ENCODE peak calls at places on chromosomes 5 and 9, in eight cellular contexts. G is fibroblast of pulmonary artery; T is ovary; Q is HTR-8/SVneo; B is WTC11; H is CD8-positive, alpha-beta memory T cell; U is Right ventricle myocardium superior; R is PC-9. C is an unnamed sample.

GRCh38 chr5:112917453-112918005 is 4.5 kb downstream of the REEP5 start:
- DNase-seq in G (peak; percentile 7), H (no peak), T (no peak), R (no peak), Q (no peak), B (peak; percentile 66), U (no peak), C (no peak)

GRCh38 chr5:2697041-2697440 is 54.4 kb downstream of the IRX2 start:
- DNase-seq in R (no peak), B (no peak), Q (no peak), T (no peak), G (no peak), H (no peak), U (no peak), C (no peak)

GRCh38 chr9:27801511-27801910 is 228.2 kb upstream of the C9orf72 start:
- DNase-seq in T (no peak), H (no peak), Q (no peak), G (no peak), B (no peak), U (no peak), R (no peak), C (no peak)

GRCh38 chr9:120161801-120162200 is 418.2 kb downstream of the CDK5RAP2 start:
- DNase-seq in U (no peak), B (no peak), H (no peak), Q (no peak), T (no peak), R (no peak), G (no peak), C (no peak)

GRCh38 chr5:1672396-1672795 is 127.2 kb downstream of the MRPL36 start:
- DNase-seq in H (no peak), G (no peak), B (peak; percentile 36), R (no peak), T (no peak), Q (no peak), U (no peak), C (no peak)

GRCh38 chr5:107874810-107875209 is 204.1 kb upstream of the EFNA5 start:
- DNase-seq in G (no peak), B (no peak), T (no peak), U (no peak), H (no peak), R (no peak), Q (no peak), C (no peak)

GRCh38 chr5:26894719-26895263 is 143.6 kb downstream of the CDH9 start:
- DNase-seq in G (peak; percentile 14), U (no peak), Q (peak; percentile 41), T (no peak), R (no peak), H (no peak), B (no peak), C (no peak)

GRCh38 chr9:93300585-93301081 is 116.7 kb downstream of the WNK2 start:
- DNase-seq in G (no peak), H (no peak), R (no peak), B (peak; percentile 8), Q (no peak), U (peak; percentile 37), T (no peak), C (no peak)

GRCh38 chr5:149641000-149641576 is 59.8 kb downstream of the ARHGEF37 start:
- DNase-seq in Q (no peak), R (no peak), U (no peak), G (peak; percentile 55), H (no peak), B (no peak), T (peak; percentile 78), C (no peak)

GRCh38 chr9:102867488-102867887 is 127.6 kb upstream of the CYLC2 start:
- DNase-seq in U (peak; percentile 25), Q (peak; percentile 12), H (no peak), R (no peak), B (no peak), T (no peak), G (peak; percentile 21), C (no peak)

GRCh38 chr5:9726931-9727330 is 96.8 kb upstream of the TAS2R1 start:
- DNase-seq in Q (no peak), H (no peak), R (no peak), U (no peak), B (no peak), T (no peak), G (no peak), C (no peak)

GRCh38 chr5:95959964-95960801 is 1.5 kb downstream of the ELL2 start:
- DNase-seq in R (peak; percentile 22), G (peak; percentile 65), U (no peak), B (no peak), T (no peak), H (no peak), Q (no peak), C (no peak)

GRCh38 chr9:73216016-73216415 is 64.4 kb downstream of the ANXA1 start:
- DNase-seq in Q (no peak), H (no peak), G (no peak), T (no peak), R (no peak), U (no peak), B (no peak), C (no peak)

GRCh38 chr9:3455088-3455487 is 70.7 kb downstream of the RFX3 start:
- DNase-seq in U (no peak), T (no peak), R (no peak), B (no peak), H (no peak), Q (no peak), G (no peak), C (no peak)

GRCh38 chr5:171419663-171420428 is 399 bp downstream of the FGF18 start:
- DNase-seq in B (peak; percentile 52), U (peak; percentile 56), Q (peak; percentile 34), T (no peak), H (no peak), G (peak; percentile 17), R (peak; percentile 65), C (peak; percentile 33)

GRCh38 chr9:12738296-12738695 is 36.5 kb upstream of the LURAP1L start:
- DNase-seq in G (no peak), R (no peak), H (no peak), U (no peak), B (no peak), T (no peak), Q (no peak), C (no peak)

GRCh38 chr9:26656003-26656940 is 236.3 kb downstream of the CAAP1 start:
- DNase-seq in Q (peak; percentile 23), B (peak; percentile 56), R (peak; percentile 1), U (no peak), T (no peak), H (no peak), G (peak; percentile 5), C (no peak)

GRCh38 chr5:126364206-126364902 is 58.9 kb upstream of the GRAMD2B start:
- DNase-seq in R (no peak), Q (no peak), G (no peak), H (no peak), B (no peak), T (no peak), U (no peak), C (no peak)

GRCh38 chr5:136086776-136087566 is 45.7 kb upstream of the SMAD5 start:
- DNase-seq in U (no peak), G (no peak), Q (no peak), R (no peak), B (no peak), H (no peak), T (no peak), C (no peak)

GRCh38 chr9:80369641-80370040 is 797.9 kb downstream of the TLE4 start:
- DNase-seq in H (no peak), T (no peak), G (peak; percentile 0), Q (no peak), B (no peak), U (no peak), R (no peak), C (no peak)

GRCh38 chr9:33921967-33922895 is 105.3 kb downstream of the UBE2R2 start:
- DNase-seq in H (no peak), B (peak; percentile 70), T (no peak), U (no peak), R (no peak), G (peak; percentile 33), Q (peak; percentile 13), C (no peak)

GRCh38 chr5:157115012-157115411 is 6.2 kb upstream of the HAVCR2 start:
- DNase-seq in H (no peak), U (no peak), Q (no peak), T (no peak), R (no peak), B (no peak), G (no peak), C (no peak)

GRCh38 chr5:102654559-102655354 is 100.3 kb upstream of the PAM start:
- DNase-seq in R (no peak), Q (no peak), G (no peak), U (no peak), T (no peak), H (no peak), B (no peak), C (no peak)

GRCh38 chr5:159441441-159441840 is 111.2 kb upstream of the IL12B start:
- DNase-seq in H (no peak), G (no peak), U (no peak), Q (peak; percentile 25), T (no peak), B (peak; percentile 55), R (no peak), C (peak; percentile 22)

GRCh38 chr5:140978260-140978659 is 12.0 kb downstream of the PCDHAC2 start:
- DNase-seq in U (no peak), Q (no peak), H (no peak), G (no peak), T (no peak), R (no peak), B (no peak), C (no peak)

GRCh38 chr5:174837919-174838902 is 113.8 kb downstream of the MSX2 start:
- DNase-seq in B (peak; percentile 54), R (no peak), T (no peak), H (no peak), Q (peak; percentile 36), G (peak; percentile 36), U (no peak), C (no peak)

GRCh38 chr5:89028579-89029272 is 145.7 kb upstream of the MEF2C start:
- DNase-seq in U (no peak), R (no peak), B (no peak), T (no peak), G (no peak), Q (no peak), H (no peak), C (no peak)

GRCh38 chr5:160269017-160269416 is 39.7 kb downstream of the FABP6 start:
- DNase-seq in Q (no peak), H (no peak), G (peak; percentile 92), B (no peak), T (peak; percentile 84), R (peak; percentile 52), U (peak; percentile 95), C (peak; percentile 90)